ENCODE peak calls at places on chromosomes 6 and 20, in eight cellular contexts. J is retinal pigment epithelial cell; Z is GDM1; R is islet precursor cell; F is choroid plexus epithelial cell; X is NCI-H1694; N is sciatic nerve; A is effector memory CD4-positive, alpha-beta T cell. C is an unnamed sample.

GRCh38 chr20:47985092-47985850 is 200.0 kb upstream of the SULF2 start:
- DNase-seq in R (peak; percentile 74), X (no peak), F (peak; percentile 26), Z (no peak), N (no peak), J (no peak), A (no peak), C (no peak)

GRCh38 chr6:144262470-144263369 is 22.4 kb upstream of the UTRN start:
- DNase-seq in X (no peak), J (no peak), R (no peak), A (no peak), N (no peak), F (no peak), Z (no peak), C (no peak)

GRCh38 chr6:11258260-11259237 is 26.1 kb upstream of the NEDD9 start:
- DNase-seq in N (no peak), X (no peak), R (peak; percentile 71), J (no peak), F (peak; percentile 33), Z (no peak), A (no peak), C (peak; percentile 12)

GRCh38 chr6:108361312-108361932 is 66.6 kb downstream of the AFG1L start:
- DNase-seq in Z (peak; percentile 89), N (no peak), X (no peak), J (no peak), F (no peak), R (no peak), A (no peak), C (peak; percentile 99)

GRCh38 chr20:51470907-51471411 is 71.6 kb downstream of the NFATC2 start:
- DNase-seq in F (no peak), A (no peak), R (peak; percentile 20), N (no peak), Z (no peak), J (no peak), X (no peak), C (no peak)

GRCh38 chr6:42696526-42697267 is 25.7 kb downstream of the PRPH2 start:
- DNase-seq in N (no peak), J (no peak), A (no peak), R (no peak), F (peak; percentile 60), Z (no peak), X (no peak), C (no peak)

GRCh38 chr20:48845721-48846306 is 18.0 kb upstream of the PREX1 start:
- DNase-seq in R (no peak), F (no peak), N (no peak), X (no peak), J (no peak), A (no peak), Z (no peak), C (no peak)

GRCh38 chr6:131156411-131156810 is 21.1 kb downstream of the AKAP7 start:
- DNase-seq in X (no peak), F (no peak), J (no peak), A (no peak), R (no peak), Z (no peak), N (no peak), C (no peak)

GRCh38 chr6:87322304-87323212 is at the start of gene SMIM8:
- DNase-seq in J (no peak), F (peak; percentile 76), Z (peak; percentile 69), X (peak; percentile 42), R (peak; percentile 92), N (peak; percentile 87), A (peak; percentile 76), C (peak; percentile 29)

GRCh38 chr6:52403627-52404026 is 16.5 kb upstream of the EFHC1 start:
- DNase-seq in X (peak; percentile 60), R (no peak), F (no peak), Z (no peak), J (no peak), N (no peak), A (no peak), C (no peak)

GRCh38 chr20:24102749-24103148 is 114.2 kb upstream of the GGTLC1 start:
- DNase-seq in J (no peak), Z (no peak), F (peak; percentile 28), X (no peak), A (no peak), N (no peak), R (no peak), C (no peak)

GRCh38 chr6:56246941-56247653 is at the start of gene COL21A1:
- DNase-seq in R (peak; percentile 95), Z (no peak), J (no peak), A (no peak), X (no peak), F (peak; percentile 46), N (peak; percentile 79), C (no peak)

GRCh38 chr6:1337791-1338190 is 25.9 kb downstream of the FOXQ1 start:
- DNase-seq in N (no peak), A (no peak), J (no peak), F (no peak), R (no peak), X (no peak), Z (no peak), C (no peak)

GRCh38 chr6:52509281-52510212 is 67.3 kb downstream of the TRAM2 start:
- DNase-seq in N (no peak), A (no peak), J (no peak), X (no peak), F (no peak), Z (no peak), R (no peak), C (no peak)

GRCh38 chr6:124432632-124433031 is 529.6 kb upstream of the RNF217 start:
- DNase-seq in X (no peak), Z (no peak), N (no peak), J (no peak), F (no peak), R (no peak), A (no peak), C (no peak)

GRCh38 chr20:16929756-16930155 is 181.6 kb downstream of the OTOR start:
- DNase-seq in N (no peak), Z (no peak), R (no peak), J (no peak), F (peak; percentile 15), A (no peak), X (no peak), C (no peak)

GRCh38 chr6:21846541-21847451 is 253.2 kb downstream of the SOX4 start:
- DNase-seq in Z (no peak), X (no peak), F (no peak), A (no peak), R (peak; percentile 80), N (no peak), J (no peak), C (no peak)

GRCh38 chr6:15588966-15589634 is 73.7 kb downstream of the DTNBP1 start:
- DNase-seq in N (no peak), J (no peak), X (no peak), R (no peak), F (peak; percentile 58), Z (no peak), A (no peak), C (no peak)

GRCh38 chr20:36779656-36780025 is 6.1 kb upstream of the DSN1 start:
- DNase-seq in F (peak; percentile 39), N (no peak), X (no peak), R (no peak), A (no peak), J (no peak), Z (no peak), C (no peak)

GRCh38 chr6:144248003-144248402 is 37.1 kb upstream of the UTRN start:
- DNase-seq in Z (no peak), F (no peak), X (no peak), A (no peak), R (no peak), J (no peak), N (no peak), C (no peak)

GRCh38 chr6:166008441-166009369 is 158.9 kb downstream of the TBXT start:
- DNase-seq in A (no peak), F (peak; percentile 74), R (peak; percentile 80), J (no peak), X (no peak), Z (no peak), N (no peak), C (no peak)

GRCh38 chr6:11804135-11804534 is 25.5 kb upstream of the ADTRP start:
- DNase-seq in F (no peak), R (no peak), A (no peak), X (no peak), J (no peak), N (no peak), Z (no peak), C (peak; percentile 18)

GRCh38 chr6:113893866-113894265 is 36.7 kb downstream of the MARCKS start:
- DNase-seq in F (no peak), J (no peak), N (no peak), R (no peak), Z (no peak), A (no peak), X (no peak), C (no peak)

GRCh38 chr6:81515562-81516453 is 236.7 kb downstream of the TENT5A start:
- DNase-seq in R (no peak), F (peak; percentile 2), J (no peak), N (no peak), A (no peak), X (no peak), Z (no peak), C (no peak)

GRCh38 chr6:166866839-166867637 is 89.3 kb downstream of the RNASET2 start:
- DNase-seq in Z (no peak), A (no peak), R (no peak), N (no peak), F (no peak), J (no peak), X (no peak), C (no peak)

C was measured in GF-D8.